ENCODE peak calls at places on chromosomes 6 and 20, in five cellular contexts. One of them, this sample, is unnamed. For H3K4me1, the result is how much of the 10 kb centered on the place peaks cover.

GRCh38 chr6:169215201-169215661 is 38.4 kb downstream of the THBS2 start:
- DNase-seq in H1: no peak
- DNase-seq in sigmoid colon: peak
- DNase-seq in fibroblast of lung: peak
- DNase-seq in pancreas: no peak
- DNase-seq in this sample: no peak

GRCh38 chr6:9527679-9528286 is 887.1 kb downstream of the TFAP2A start:
- DNase-seq in pancreas: no peak
- DNase-seq in sigmoid colon: no peak
- DNase-seq in H1: no peak
- DNase-seq in fibroblast of lung: no peak
- DNase-seq in this sample: no peak

GRCh38 chr6:53651764-53652401 is 13.7 kb downstream of the KLHL31 start:
- DNase-seq in fibroblast of lung: peak
- DNase-seq in H1: peak
- DNase-seq in sigmoid colon: peak
- DNase-seq in pancreas: peak
- DNase-seq in this sample: peak

GRCh38 chr6:142258305-142258704 is 43.5 kb upstream of the ADGRG6 start:
- DNase-seq in pancreas: no peak
- DNase-seq in H1: no peak
- DNase-seq in fibroblast of lung: no peak
- DNase-seq in sigmoid colon: no peak
- DNase-seq in this sample: no peak

GRCh38 chr20:60136640-60137411 is 178.6 kb downstream of the CDH26 start:
- DNase-seq in H1: no peak
- DNase-seq in fibroblast of lung: no peak
- DNase-seq in pancreas: no peak
- DNase-seq in sigmoid colon: no peak
- DNase-seq in this sample: no peak

GRCh38 chr6:141677598-141678211 is 455.0 kb upstream of the GJE1 start:
- DNase-seq in H1: no peak
- DNase-seq in pancreas: no peak
- DNase-seq in sigmoid colon: no peak
- DNase-seq in fibroblast of lung: peak
- DNase-seq in this sample: no peak

GRCh38 chr20:44723798-44724362 is 8.7 kb downstream of the CCN5 start:
- DNase-seq in H1: no peak
- DNase-seq in sigmoid colon: no peak
- DNase-seq in fibroblast of lung: no peak
- DNase-seq in pancreas: no peak
- DNase-seq in this sample: no peak

GRCh38 chr6:121157913-121158312 is 176.4 kb downstream of the TBC1D32 start:
- DNase-seq in pancreas: no peak
- DNase-seq in sigmoid colon: no peak
- DNase-seq in fibroblast of lung: peak
- DNase-seq in H1: no peak
- DNase-seq in this sample: no peak

GRCh38 chr6:89615882-89616281 is 22.7 kb downstream of the LYRM2 start:
- DNase-seq in fibroblast of lung: no peak
- DNase-seq in pancreas: no peak
- DNase-seq in sigmoid colon: no peak
- DNase-seq in H1: no peak
- DNase-seq in this sample: no peak

GRCh38 chr6:169427856-169428255 is 174.2 kb upstream of the THBS2 start:
- DNase-seq in sigmoid colon: peak
- DNase-seq in pancreas: no peak
- DNase-seq in H1: no peak
- DNase-seq in fibroblast of lung: peak
- DNase-seq in this sample: no peak

GRCh38 chr6:9101920-9102319 is 666.6 kb upstream of the SLC35B3 start:
- DNase-seq in pancreas: no peak
- DNase-seq in fibroblast of lung: no peak
- DNase-seq in sigmoid colon: no peak
- DNase-seq in H1: no peak
- DNase-seq in this sample: no peak

DNA sequence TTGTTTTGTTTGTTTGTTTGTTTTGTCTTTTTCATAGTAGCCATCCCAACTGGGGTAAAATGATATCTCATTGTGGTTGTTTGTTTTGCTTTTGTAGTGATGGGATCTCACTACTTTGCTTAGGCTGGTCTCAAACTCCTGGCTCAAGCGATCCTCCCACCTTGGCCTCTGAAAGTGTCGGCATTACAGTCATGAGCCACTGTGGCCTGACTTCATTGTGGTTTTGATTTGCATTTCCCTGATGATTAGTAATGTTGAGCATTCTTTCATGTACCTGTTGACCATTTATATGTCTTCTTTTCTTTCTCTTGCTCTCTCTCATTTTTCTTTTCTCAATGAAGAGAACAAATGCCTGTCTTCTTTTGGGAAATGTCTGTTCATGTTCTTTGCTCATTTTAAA is 30.8 kb upstream of the HLA-DOA start:
- DNase-seq in sigmoid colon: no peak
- DNase-seq in H1: no peak
- DNase-seq in pancreas: no peak
- DNase-seq in fibroblast of lung: no peak
- DNase-seq in this sample: no peak
- H3K27ac ChIP-seq in sigmoid colon: no peak
- H3K27ac ChIP-seq in H1: no peak
- H3K27ac ChIP-seq in pancreas: no peak
- H3K27ac ChIP-seq in fibroblast of lung: no peak
- H3K27ac ChIP-seq in this sample: no peak

GRCh38 chr20:1816384-1817381 is 78.5 kb upstream of the SIRPA start:
- DNase-seq in H1: no peak
- DNase-seq in fibroblast of lung: peak
- DNase-seq in pancreas: no peak
- DNase-seq in sigmoid colon: no peak
- DNase-seq in this sample: no peak

GRCh38 chr20:1811621-1812498 is 83.3 kb upstream of the SIRPA start:
- DNase-seq in fibroblast of lung: peak
- DNase-seq in H1: no peak
- DNase-seq in sigmoid colon: no peak
- DNase-seq in pancreas: no peak
- DNase-seq in this sample: no peak

GRCh38 chr20:1813101-1813529 is 82.1 kb upstream of the SIRPA start:
- DNase-seq in fibroblast of lung: peak
- DNase-seq in sigmoid colon: peak
- DNase-seq in pancreas: no peak
- DNase-seq in H1: no peak
- DNase-seq in this sample: no peak

GRCh38 chr20:1815502-1816085 is 79.6 kb upstream of the SIRPA start:
- DNase-seq in pancreas: no peak
- DNase-seq in sigmoid colon: no peak
- DNase-seq in fibroblast of lung: no peak
- DNase-seq in H1: no peak
- DNase-seq in this sample: no peak

DNA sequence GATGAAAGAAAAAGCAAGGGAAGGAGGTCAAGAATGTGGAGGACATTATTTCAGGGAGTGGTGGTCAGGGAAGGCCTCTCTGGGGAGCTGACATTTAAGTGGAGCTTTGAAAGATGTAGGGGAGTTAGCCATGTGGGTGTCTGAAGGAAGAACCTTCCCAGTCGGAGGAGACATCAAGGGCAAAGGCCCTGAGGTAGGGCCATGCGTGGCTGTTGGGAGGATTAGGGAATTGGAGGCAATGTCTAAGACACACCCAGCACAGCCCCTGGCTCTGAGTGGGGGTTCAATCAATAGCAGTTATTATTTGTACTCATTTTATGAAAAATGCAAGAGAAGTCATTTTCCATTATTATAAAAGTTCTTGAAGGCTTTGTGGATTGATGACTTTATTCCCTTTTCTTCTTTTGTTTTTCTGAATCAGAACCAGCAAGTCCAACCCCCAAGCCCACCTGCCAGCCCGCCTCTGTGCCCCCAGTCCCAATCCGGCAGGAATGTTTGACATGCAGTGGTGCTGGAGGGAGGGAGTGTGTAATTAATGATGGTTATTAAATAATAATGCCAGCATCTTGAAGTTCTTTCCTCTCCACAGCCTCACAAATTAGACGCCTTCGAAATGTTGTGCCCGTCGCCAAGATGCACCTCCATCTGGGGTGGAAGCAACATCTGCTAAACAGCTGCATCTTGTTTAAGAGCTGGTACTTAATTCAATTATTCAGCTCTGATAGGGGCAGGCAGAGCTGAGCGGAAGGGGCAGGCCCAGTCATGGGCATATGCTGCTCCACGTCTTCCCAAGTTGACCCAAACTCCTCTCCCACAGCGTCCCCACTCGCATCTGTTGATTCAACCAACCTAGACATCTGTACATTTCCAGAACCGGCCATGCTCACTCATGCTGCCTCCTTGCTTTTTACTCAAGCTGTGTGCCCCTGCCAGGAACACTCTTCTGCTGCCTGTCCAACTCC is 81.3 kb upstream of the SIRPA start:
- DNase-seq in sigmoid colon: no peak
- DNase-seq in H1: no peak
- DNase-seq in pancreas: no peak
- DNase-seq in fibroblast of lung: no peak
- DNase-seq in this sample: no peak
- H3K4me1 ChIP-seq in sigmoid colon: under half
- H3K4me1 ChIP-seq in H1: under half
- H3K4me1 ChIP-seq in pancreas: under half
- H3K4me1 ChIP-seq in fibroblast of lung: half or more
- H3K4me1 ChIP-seq in this sample: under half

GRCh38 chr20:18637296-18637695 is 49.4 kb downstream of the DTD1 start:
- DNase-seq in pancreas: no peak
- DNase-seq in sigmoid colon: no peak
- DNase-seq in H1: no peak
- DNase-seq in fibroblast of lung: no peak
- DNase-seq in this sample: no peak

GRCh38 chr20:18634501-18634900 is 46.6 kb downstream of the DTD1 start:
- DNase-seq in pancreas: no peak
- DNase-seq in H1: no peak
- DNase-seq in fibroblast of lung: no peak
- DNase-seq in sigmoid colon: no peak
- DNase-seq in this sample: no peak

GRCh38 chr20:18628330-18628941 is 40.6 kb downstream of the DTD1 start:
- DNase-seq in pancreas: peak
- DNase-seq in H1: peak
- DNase-seq in sigmoid colon: no peak
- DNase-seq in fibroblast of lung: no peak
- DNase-seq in this sample: peak

GRCh38 chr20:18633411-18633810 is 45.6 kb downstream of the DTD1 start:
- DNase-seq in sigmoid colon: no peak
- DNase-seq in H1: no peak
- DNase-seq in pancreas: no peak
- DNase-seq in fibroblast of lung: no peak
- DNase-seq in this sample: no peak

GRCh38 chr20:18632196-18632789 is 44.4 kb downstream of the DTD1 start:
- DNase-seq in fibroblast of lung: peak
- DNase-seq in pancreas: peak
- DNase-seq in H1: peak
- DNase-seq in sigmoid colon: peak
- DNase-seq in this sample: peak
- TF ChIP-seq CTCF in fibroblast of lung: peak
- TF ChIP-seq CTCF in pancreas: peak
- TF ChIP-seq CTCF in H1: peak
- TF ChIP-seq CTCF in sigmoid colon: peak
- TF ChIP-seq CTCF in this sample: peak

DNA sequence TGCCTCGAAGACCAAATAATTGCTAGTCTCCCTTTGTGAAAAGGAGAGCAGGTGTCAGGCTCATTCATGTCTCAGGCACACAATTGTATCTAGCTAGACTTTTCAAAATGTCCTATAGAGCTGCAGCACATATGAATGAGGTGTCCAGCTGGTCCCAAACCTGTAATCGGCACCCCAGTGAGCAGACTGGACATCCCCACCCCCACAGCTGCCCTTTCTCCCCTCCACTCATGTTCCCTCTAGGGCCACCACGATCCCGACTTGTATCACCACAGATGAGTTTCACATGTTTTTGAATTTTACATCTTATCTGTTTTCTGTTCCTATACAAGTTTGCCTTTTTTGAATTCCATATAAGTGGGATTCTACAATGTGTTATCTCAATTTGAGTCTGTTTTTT is 123.7 kb downstream of the CEBPB start:
- DNase-seq in pancreas: no peak
- DNase-seq in sigmoid colon: peak
- DNase-seq in H1: no peak
- DNase-seq in fibroblast of lung: no peak
- DNase-seq in this sample: peak
- H3K27ac ChIP-seq in pancreas: no peak
- H3K27ac ChIP-seq in sigmoid colon: peak
- H3K27ac ChIP-seq in H1: no peak
- H3K27ac ChIP-seq in fibroblast of lung: no peak
- H3K27ac ChIP-seq in this sample: no peak

GRCh38 chr6:64037421-64037820 is 401.8 kb downstream of the PHF3 start:
- DNase-seq in fibroblast of lung: no peak
- DNase-seq in H1: no peak
- DNase-seq in pancreas: no peak
- DNase-seq in sigmoid colon: no peak
- DNase-seq in this sample: no peak
- H3K4me1 ChIP-seq in fibroblast of lung: under half
- H3K4me1 ChIP-seq in H1: under half
- H3K4me1 ChIP-seq in pancreas: under half
- H3K4me1 ChIP-seq in sigmoid colon: under half
- H3K4me1 ChIP-seq in this sample: under half

GRCh38 chr6:156359912-156360311 is 417.3 kb upstream of the ARID1B start:
- DNase-seq in fibroblast of lung: no peak
- DNase-seq in sigmoid colon: no peak
- DNase-seq in H1: peak
- DNase-seq in pancreas: no peak
- DNase-seq in this sample: no peak
- TF ChIP-seq CTCF in fibroblast of lung: no peak
- TF ChIP-seq CTCF in sigmoid colon: no peak
- TF ChIP-seq CTCF in H1: peak
- TF ChIP-seq CTCF in pancreas: no peak
- TF ChIP-seq CTCF in this sample: no peak

This sample was measured in upper lobe of right lung.